ENCODE peak calls at places on chromosomes 3 and 15, in seven cellular contexts. One of them, this sample, is unnamed.

GRCh38 chr3:197366301-197367044 is 68.1 kb upstream of the DLG1 start:
- DNase-seq in psoas muscle: no peak
- DNase-seq in PC-9: peak
- DNase-seq in left ventricle myocardium inferior: no peak
- DNase-seq in IMR-90: no peak
- DNase-seq in GM23338: no peak
- DNase-seq in heart left ventricle: no peak
- DNase-seq in this sample: no peak

GRCh38 chr15:72540606-72541237 is 66.6 kb downstream of the ARIH1 start:
- DNase-seq in GM23338: peak
- DNase-seq in left ventricle myocardium inferior: no peak
- DNase-seq in psoas muscle: no peak
- DNase-seq in heart left ventricle: no peak
- DNase-seq in IMR-90: no peak
- DNase-seq in PC-9: no peak
- DNase-seq in this sample: no peak

GRCh38 chr3:109803274-109803673 is 465.9 kb upstream of the DPPA4 start:
- DNase-seq in PC-9: no peak
- DNase-seq in left ventricle myocardium inferior: no peak
- DNase-seq in heart left ventricle: no peak
- DNase-seq in psoas muscle: no peak
- DNase-seq in GM23338: peak
- DNase-seq in IMR-90: no peak
- DNase-seq in this sample: no peak

GRCh38 chr3:107283948-107284347 is 93.3 kb upstream of the CCDC54 start:
- DNase-seq in left ventricle myocardium inferior: no peak
- DNase-seq in GM23338: peak
- DNase-seq in IMR-90: no peak
- DNase-seq in PC-9: no peak
- DNase-seq in heart left ventricle: no peak
- DNase-seq in psoas muscle: no peak
- DNase-seq in this sample: no peak

GRCh38 chr15:47857384-47858168 is 140.3 kb downstream of the SEMA6D start:
- DNase-seq in GM23338: no peak
- DNase-seq in heart left ventricle: no peak
- DNase-seq in IMR-90: no peak
- DNase-seq in psoas muscle: no peak
- DNase-seq in left ventricle myocardium inferior: no peak
- DNase-seq in PC-9: no peak
- DNase-seq in this sample: no peak

GRCh38 chr3:15556512-15556911 is 35.0 kb upstream of the COLQ start:
- DNase-seq in PC-9: no peak
- DNase-seq in IMR-90: no peak
- DNase-seq in psoas muscle: no peak
- DNase-seq in left ventricle myocardium inferior: no peak
- DNase-seq in heart left ventricle: no peak
- DNase-seq in GM23338: no peak
- DNase-seq in this sample: no peak

GRCh38 chr15:77186518-77187095 is 115.7 kb upstream of the TSPAN3 start:
- DNase-seq in heart left ventricle: no peak
- DNase-seq in GM23338: peak
- DNase-seq in left ventricle myocardium inferior: no peak
- DNase-seq in IMR-90: peak
- DNase-seq in PC-9: no peak
- DNase-seq in psoas muscle: no peak
- DNase-seq in this sample: no peak

GRCh38 chr3:170542704-170543103 is 43.2 kb downstream of the SLC7A14 start:
- DNase-seq in PC-9: no peak
- DNase-seq in heart left ventricle: no peak
- DNase-seq in IMR-90: peak
- DNase-seq in psoas muscle: no peak
- DNase-seq in left ventricle myocardium inferior: no peak
- DNase-seq in GM23338: no peak
- DNase-seq in this sample: no peak

GRCh38 chr15:68341851-68342336 is 64.3 kb downstream of the FEM1B start:
- DNase-seq in psoas muscle: peak
- DNase-seq in IMR-90: peak
- DNase-seq in heart left ventricle: peak
- DNase-seq in PC-9: no peak
- DNase-seq in left ventricle myocardium inferior: no peak
- DNase-seq in GM23338: no peak
- DNase-seq in this sample: no peak

GRCh38 chr3:158200973-158201372 is 91.1 kb downstream of the RSRC1 start:
- DNase-seq in PC-9: no peak
- DNase-seq in left ventricle myocardium inferior: no peak
- DNase-seq in heart left ventricle: no peak
- DNase-seq in IMR-90: no peak
- DNase-seq in GM23338: peak
- DNase-seq in psoas muscle: no peak
- DNase-seq in this sample: no peak

GRCh38 chr15:43792761-43793493 is 807 bp downstream of the SERF2 start:
- DNase-seq in heart left ventricle: peak
- DNase-seq in PC-9: no peak
- DNase-seq in IMR-90: peak
- DNase-seq in GM23338: peak
- DNase-seq in psoas muscle: peak
- DNase-seq in left ventricle myocardium inferior: no peak
- DNase-seq in this sample: peak

GRCh38 chr15:85579957-85580694 is 199.7 kb downstream of the AKAP13 start:
- DNase-seq in heart left ventricle: peak
- DNase-seq in IMR-90: no peak
- DNase-seq in PC-9: peak
- DNase-seq in GM23338: no peak
- DNase-seq in left ventricle myocardium inferior: peak
- DNase-seq in psoas muscle: no peak
- DNase-seq in this sample: peak

GRCh38 chr15:85579011-85579701 is 198.8 kb downstream of the AKAP13 start:
- DNase-seq in PC-9: peak
- DNase-seq in heart left ventricle: peak
- DNase-seq in IMR-90: no peak
- DNase-seq in left ventricle myocardium inferior: peak
- DNase-seq in psoas muscle: no peak
- DNase-seq in GM23338: no peak
- DNase-seq in this sample: peak

GRCh38 chr15:85581495-85581894 is 201.1 kb downstream of the AKAP13 start:
- DNase-seq in PC-9: no peak
- DNase-seq in psoas muscle: peak
- DNase-seq in heart left ventricle: peak
- DNase-seq in GM23338: no peak
- DNase-seq in left ventricle myocardium inferior: peak
- DNase-seq in IMR-90: no peak
- DNase-seq in this sample: peak

GRCh38 chr15:85582076-85582718 is 201.8 kb downstream of the AKAP13 start:
- DNase-seq in IMR-90: peak
- DNase-seq in psoas muscle: no peak
- DNase-seq in heart left ventricle: no peak
- DNase-seq in PC-9: no peak
- DNase-seq in GM23338: no peak
- DNase-seq in left ventricle myocardium inferior: no peak
- DNase-seq in this sample: peak

GRCh38 chr15:85580914-85581313 is 200.5 kb downstream of the AKAP13 start:
- DNase-seq in heart left ventricle: peak
- DNase-seq in left ventricle myocardium inferior: no peak
- DNase-seq in psoas muscle: no peak
- DNase-seq in PC-9: peak
- DNase-seq in IMR-90: no peak
- DNase-seq in GM23338: no peak
- DNase-seq in this sample: peak
- H3K27ac ChIP-seq in heart left ventricle: peak
- H3K27ac ChIP-seq in left ventricle myocardium inferior: peak
- H3K27ac ChIP-seq in psoas muscle: peak
- H3K27ac ChIP-seq in PC-9: no peak
- H3K27ac ChIP-seq in IMR-90: no peak
- H3K27ac ChIP-seq in GM23338: no peak
- H3K27ac ChIP-seq in this sample: peak

GRCh38 chr15:39591896-39592315 is 11.0 kb downstream of the THBS1 start:
- DNase-seq in heart left ventricle: no peak
- DNase-seq in IMR-90: peak
- DNase-seq in GM23338: no peak
- DNase-seq in PC-9: no peak
- DNase-seq in psoas muscle: no peak
- DNase-seq in left ventricle myocardium inferior: no peak
- DNase-seq in this sample: no peak

GRCh38 chr15:39588531-39589192 is 7.8 kb downstream of the THBS1 start:
- DNase-seq in heart left ventricle: no peak
- DNase-seq in psoas muscle: no peak
- DNase-seq in GM23338: no peak
- DNase-seq in PC-9: no peak
- DNase-seq in IMR-90: peak
- DNase-seq in left ventricle myocardium inferior: no peak
- DNase-seq in this sample: no peak

GRCh38 chr15:39591141-39591895 is 10.4 kb downstream of the THBS1 start:
- DNase-seq in IMR-90: peak
- DNase-seq in left ventricle myocardium inferior: no peak
- DNase-seq in psoas muscle: no peak
- DNase-seq in heart left ventricle: no peak
- DNase-seq in PC-9: no peak
- DNase-seq in GM23338: no peak
- DNase-seq in this sample: peak

GRCh38 chr15:39589193-39589814 is 8.4 kb downstream of the THBS1 start:
- DNase-seq in PC-9: no peak
- DNase-seq in psoas muscle: no peak
- DNase-seq in GM23338: no peak
- DNase-seq in IMR-90: no peak
- DNase-seq in left ventricle myocardium inferior: no peak
- DNase-seq in heart left ventricle: no peak
- DNase-seq in this sample: no peak

GRCh38 chr15:39589815-39590644 is 9.2 kb downstream of the THBS1 start:
- DNase-seq in left ventricle myocardium inferior: no peak
- DNase-seq in PC-9: no peak
- DNase-seq in heart left ventricle: no peak
- DNase-seq in IMR-90: peak
- DNase-seq in GM23338: no peak
- DNase-seq in psoas muscle: no peak
- DNase-seq in this sample: peak
- H3K27ac ChIP-seq in left ventricle myocardium inferior: no peak
- H3K27ac ChIP-seq in PC-9: no peak
- H3K27ac ChIP-seq in heart left ventricle: no peak
- H3K27ac ChIP-seq in IMR-90: no peak
- H3K27ac ChIP-seq in GM23338: no peak
- H3K27ac ChIP-seq in psoas muscle: no peak
- H3K27ac ChIP-seq in this sample: no peak

GRCh38 chr3:150362515-150363302 is 45.4 kb upstream of the TSC22D2 start:
- DNase-seq in left ventricle myocardium inferior: no peak
- DNase-seq in IMR-90: no peak
- DNase-seq in heart left ventricle: no peak
- DNase-seq in GM23338: no peak
- DNase-seq in PC-9: peak
- DNase-seq in psoas muscle: no peak
- DNase-seq in this sample: no peak

GRCh38 chr3:150365132-150365604 is 42.9 kb upstream of the TSC22D2 start:
- DNase-seq in left ventricle myocardium inferior: no peak
- DNase-seq in psoas muscle: no peak
- DNase-seq in IMR-90: peak
- DNase-seq in heart left ventricle: no peak
- DNase-seq in GM23338: no peak
- DNase-seq in PC-9: no peak
- DNase-seq in this sample: no peak

GRCh38 chr3:150359381-150359780 is 48.7 kb upstream of the TSC22D2 start:
- DNase-seq in heart left ventricle: no peak
- DNase-seq in PC-9: no peak
- DNase-seq in GM23338: peak
- DNase-seq in psoas muscle: no peak
- DNase-seq in IMR-90: no peak
- DNase-seq in left ventricle myocardium inferior: no peak
- DNase-seq in this sample: no peak

GRCh38 chr3:150367771-150368170 is 40.3 kb upstream of the TSC22D2 start:
- DNase-seq in PC-9: no peak
- DNase-seq in psoas muscle: no peak
- DNase-seq in IMR-90: no peak
- DNase-seq in left ventricle myocardium inferior: no peak
- DNase-seq in GM23338: no peak
- DNase-seq in heart left ventricle: no peak
- DNase-seq in this sample: no peak

GRCh38 chr3:150363420-150363819 is 44.7 kb upstream of the TSC22D2 start:
- DNase-seq in GM23338: no peak
- DNase-seq in IMR-90: no peak
- DNase-seq in psoas muscle: no peak
- DNase-seq in PC-9: no peak
- DNase-seq in left ventricle myocardium inferior: no peak
- DNase-seq in heart left ventricle: no peak
- DNase-seq in this sample: no peak
- H3K27ac ChIP-seq in GM23338: no peak
- H3K27ac ChIP-seq in IMR-90: no peak
- H3K27ac ChIP-seq in psoas muscle: no peak
- H3K27ac ChIP-seq in PC-9: peak
- H3K27ac ChIP-seq in left ventricle myocardium inferior: no peak
- H3K27ac ChIP-seq in heart left ventricle: no peak
- H3K27ac ChIP-seq in this sample: no peak

GRCh38 chr15:58307313-58307961 is 124.4 kb upstream of the LIPC start:
- DNase-seq in IMR-90: peak
- DNase-seq in heart left ventricle: no peak
- DNase-seq in PC-9: no peak
- DNase-seq in GM23338: no peak
- DNase-seq in left ventricle myocardium inferior: no peak
- DNase-seq in psoas muscle: no peak
- DNase-seq in this sample: no peak
- H3K27ac ChIP-seq in IMR-90: no peak
- H3K27ac ChIP-seq in heart left ventricle: no peak
- H3K27ac ChIP-seq in PC-9: no peak
- H3K27ac ChIP-seq in GM23338: no peak
- H3K27ac ChIP-seq in left ventricle myocardium inferior: no peak
- H3K27ac ChIP-seq in psoas muscle: no peak
- H3K27ac ChIP-seq in this sample: no peak